ENCODE peak calls at places on chromosomes 12 and 14, in five cellular contexts. U, O, C, Q and T are unnamed samples.

GRCh38 chr12:25301798-25302197 is 51.1 kb upstream of the KRAS start:
- DNase-seq in U (no peak), O (no peak), C (no peak), Q (no peak), T (no peak)

GRCh38 chr12:32070370-32070769 is 36.3 kb upstream of the BICD1 start:
- DNase-seq in U (no peak), O (no peak), C (peak), Q (no peak), T (no peak)

GRCh38 chr14:41607119-41607785 is 576 bp downstream of the LRFN5 start:
- DNase-seq in U (peak), O (no peak), C (peak), Q (no peak), T (peak)

GRCh38 chr14:63203618-63204406 is 431 bp upstream of the RHOJ start:
- DNase-seq in U (peak), O (no peak), C (peak), Q (no peak), T (peak)

GRCh38 chr12:105935981-105936380 is 202.8 kb downstream of the NUAK1 start:
- DNase-seq in U (peak), O (no peak), C (peak), Q (no peak), T (peak)

GRCh38 chr12:102050660-102051430 is 10.9 kb downstream of the WASHC3 start:
- DNase-seq in U (no peak), O (no peak), C (no peak), Q (no peak), T (no peak)

GRCh38 chr12:8078400-8078799 is 3.7 kb upstream of the NECAP1 start:
- DNase-seq in U (peak), O (peak), C (peak), Q (peak), T (peak)

GRCh38 chr14:77003960-77004710 is 24.4 kb downstream of the IRF2BPL start:
- DNase-seq in U (no peak), O (no peak), C (peak), Q (no peak), T (no peak)

GRCh38 chr12:6199531-6200265 is 502 bp upstream of the CD9 start:
- DNase-seq in U (no peak), O (no peak), C (no peak), Q (no peak), T (no peak)

GRCh38 chr12:108104657-108105056 is 24.4 kb upstream of the WSCD2 start:
- DNase-seq in U (no peak), O (no peak), C (no peak), Q (no peak), T (no peak)

GRCh38 chr14:103460415-103460814 is 62.2 kb downstream of the CKB start:
- DNase-seq in U (no peak), O (no peak), C (no peak), Q (no peak), T (no peak)

GRCh38 chr12:16100206-16100605 is 177.3 kb downstream of the SLC15A5 start:
- DNase-seq in U (no peak), O (no peak), C (no peak), Q (no peak), T (no peak)

GRCh38 chr12:117172168-117172567 is 18.1 kb downstream of the FBXO21 start:
- DNase-seq in U (no peak), O (no peak), C (no peak), Q (no peak), T (no peak)

GRCh38 chr14:81275305-81275950 is 54.7 kb upstream of the GTF2A1 start:
- DNase-seq in U (no peak), O (no peak), C (no peak), Q (no peak), T (no peak)